ENCODE peak calls at places on chromosomes 16 and 17, in five cellular contexts. One of them, this sample, is unnamed.

GRCh38 chr16:70656065-70656711 is 9.8 kb downstream of the IL34 start:
- DNase-seq in HCT116: no peak
- DNase-seq in breast epithelium: no peak
- DNase-seq in suprapubic skin: no peak
- DNase-seq in sigmoid colon: peak; percentile 57
- DNase-seq in this sample: peak; percentile 27

GRCh38 chr17:58680038-58680369 is 11.8 kb downstream of the TEX14 start:
- DNase-seq in HCT116: no peak
- DNase-seq in breast epithelium: no peak
- DNase-seq in suprapubic skin: no peak
- DNase-seq in sigmoid colon: no peak
- DNase-seq in this sample: no peak

GRCh38 chr16:48101069-48101674 is 54.6 kb downstream of the ABCC12 start:
- DNase-seq in HCT116: no peak
- DNase-seq in breast epithelium: no peak
- DNase-seq in suprapubic skin: no peak
- DNase-seq in sigmoid colon: no peak
- DNase-seq in this sample: no peak

GRCh38 chr16:29988346-29989075 is 6.9 kb downstream of the HIRIP3 start:
- DNase-seq in HCT116: no peak
- DNase-seq in breast epithelium: no peak
- DNase-seq in suprapubic skin: peak; percentile 57
- DNase-seq in sigmoid colon: peak; percentile 52
- DNase-seq in this sample: no peak

GRCh38 chr16:79434771-79435170 is 165.8 kb downstream of the MAF start:
- DNase-seq in HCT116: no peak
- DNase-seq in breast epithelium: no peak
- DNase-seq in suprapubic skin: no peak
- DNase-seq in sigmoid colon: no peak
- DNase-seq in this sample: no peak

GRCh38 chr17:76384222-76384986 is at the start of gene SPHK1:
- DNase-seq in HCT116: peak; percentile 51
- DNase-seq in breast epithelium: no peak
- DNase-seq in suprapubic skin: no peak
- DNase-seq in sigmoid colon: peak; percentile 78
- DNase-seq in this sample: peak; percentile 75

GRCh38 chr17:81712468-81713003 is 452 bp downstream of the SLC25A10 start:
- DNase-seq in HCT116: no peak
- DNase-seq in breast epithelium: no peak
- DNase-seq in suprapubic skin: no peak
- DNase-seq in sigmoid colon: peak; percentile 62
- DNase-seq in this sample: no peak

GRCh38 chr16:10362077-10362863 is 23.6 kb upstream of the ATF7IP2 start:
- DNase-seq in HCT116: no peak
- DNase-seq in breast epithelium: no peak
- DNase-seq in suprapubic skin: no peak
- DNase-seq in sigmoid colon: no peak
- DNase-seq in this sample: no peak

GRCh38 chr17:37849617-37849972 is 74.6 kb upstream of the TBC1D3K start:
- DNase-seq in HCT116: no peak
- DNase-seq in breast epithelium: no peak
- DNase-seq in suprapubic skin: no peak
- DNase-seq in sigmoid colon: no peak
- DNase-seq in this sample: no peak

GRCh38 chr17:2794116-2794803 is 2.0 kb upstream of the RAP1GAP2 start:
- DNase-seq in HCT116: no peak
- DNase-seq in breast epithelium: no peak
- DNase-seq in suprapubic skin: no peak
- DNase-seq in sigmoid colon: no peak
- DNase-seq in this sample: no peak

GRCh38 chr17:59851431-59852375 is 41.0 kb downstream of the TUBD1 start:
- DNase-seq in HCT116: no peak
- DNase-seq in breast epithelium: peak; percentile 75
- DNase-seq in suprapubic skin: peak; percentile 90
- DNase-seq in sigmoid colon: peak; percentile 95
- DNase-seq in this sample: peak; percentile 80

GRCh38 chr17:72253597-72253996 is 132.8 kb downstream of the SOX9 start:
- DNase-seq in HCT116: no peak
- DNase-seq in breast epithelium: no peak
- DNase-seq in suprapubic skin: no peak
- DNase-seq in sigmoid colon: no peak
- DNase-seq in this sample: no peak

GRCh38 chr16:75965504-75966374 is 239.4 kb upstream of the CPHXL start:
- DNase-seq in HCT116: no peak
- DNase-seq in breast epithelium: no peak
- DNase-seq in suprapubic skin: no peak
- DNase-seq in sigmoid colon: no peak
- DNase-seq in this sample: no peak

GRCh38 chr16:17296412-17296811 is 174.3 kb downstream of the XYLT1 start:
- DNase-seq in HCT116: no peak
- DNase-seq in breast epithelium: peak; percentile 42
- DNase-seq in suprapubic skin: no peak
- DNase-seq in sigmoid colon: no peak
- DNase-seq in this sample: no peak

GRCh38 chr16:50712568-50712914 is 19.1 kb downstream of the NOD2 start:
- DNase-seq in HCT116: no peak
- DNase-seq in breast epithelium: no peak
- DNase-seq in suprapubic skin: no peak
- DNase-seq in sigmoid colon: no peak
- DNase-seq in this sample: no peak

GRCh38 chr17:11692688-11693087 is 94.4 kb downstream of the DNAH9 start:
- DNase-seq in HCT116: no peak
- DNase-seq in breast epithelium: no peak
- DNase-seq in suprapubic skin: no peak
- DNase-seq in sigmoid colon: no peak
- DNase-seq in this sample: no peak

GRCh38 chr17:32461853-32462617 is 17.7 kb downstream of the PSMD11 start:
- DNase-seq in HCT116: peak; percentile 51
- DNase-seq in breast epithelium: no peak
- DNase-seq in suprapubic skin: no peak
- DNase-seq in sigmoid colon: no peak
- DNase-seq in this sample: peak; percentile 44
- TF ChIP-seq POLR2A in HCT116: no peak
- TF ChIP-seq POLR2A in breast epithelium: no peak
- TF ChIP-seq POLR2A in suprapubic skin: no peak
- TF ChIP-seq POLR2A in sigmoid colon: no peak
- TF ChIP-seq POLR2A in this sample: no peak

DNA sequence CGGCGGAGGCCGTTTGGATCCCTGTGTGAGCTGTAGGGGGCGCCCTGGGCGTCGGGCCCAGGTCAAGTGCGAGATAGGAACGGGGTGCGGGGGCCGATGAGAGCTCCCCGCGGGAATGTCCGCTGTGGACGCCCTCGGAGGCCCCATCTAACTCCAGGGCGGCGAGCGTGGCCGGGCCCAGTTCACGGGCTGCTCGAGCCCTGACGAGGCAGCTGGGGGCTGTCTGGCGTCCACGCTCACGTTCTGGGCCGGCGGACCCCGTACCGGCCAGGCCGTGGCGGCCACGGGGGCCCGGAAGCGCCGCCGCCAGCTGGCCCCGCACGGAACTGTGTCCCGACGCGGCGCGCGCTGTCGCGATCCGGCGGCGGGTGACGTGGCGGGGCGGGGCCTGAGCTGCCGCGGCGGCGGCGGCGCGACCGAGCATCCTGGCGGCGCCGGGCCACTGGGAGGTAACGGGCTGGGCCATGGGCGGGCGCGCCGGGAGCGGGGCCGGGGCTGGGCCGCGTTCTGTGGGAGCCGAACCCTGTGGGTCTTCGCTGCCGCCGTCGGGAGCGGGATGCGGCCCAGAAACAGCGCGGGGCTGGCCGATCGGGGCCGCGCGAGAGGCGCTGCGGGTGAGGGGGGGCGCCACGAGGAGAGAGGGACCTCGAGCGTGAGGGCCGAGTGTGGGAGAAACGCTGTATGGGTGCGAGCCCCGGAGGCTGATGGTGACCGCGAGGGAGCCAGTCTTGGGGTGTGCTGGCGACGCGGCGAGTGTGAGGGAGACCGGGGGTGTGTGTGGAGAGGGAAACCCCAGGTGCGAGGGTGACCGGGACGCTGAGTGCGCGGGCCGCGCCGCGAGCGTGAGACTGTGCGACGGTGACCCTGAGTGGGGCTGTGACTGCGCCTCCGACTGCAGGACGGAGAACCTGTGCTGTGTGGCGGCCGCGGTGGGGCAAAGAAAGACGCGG is at the start of gene SLC7A6:
- DNase-seq in HCT116: peak; percentile 27
- DNase-seq in breast epithelium: peak; percentile 42
- DNase-seq in suprapubic skin: peak; percentile 88
- DNase-seq in sigmoid colon: peak; percentile 85
- DNase-seq in this sample: peak; percentile 74
- TF ChIP-seq POLR2A in HCT116: peak; percentile 82
- TF ChIP-seq POLR2A in breast epithelium: no peak
- TF ChIP-seq POLR2A in suprapubic skin: no peak
- TF ChIP-seq POLR2A in sigmoid colon: no peak
- TF ChIP-seq POLR2A in this sample: no peak

DNA sequence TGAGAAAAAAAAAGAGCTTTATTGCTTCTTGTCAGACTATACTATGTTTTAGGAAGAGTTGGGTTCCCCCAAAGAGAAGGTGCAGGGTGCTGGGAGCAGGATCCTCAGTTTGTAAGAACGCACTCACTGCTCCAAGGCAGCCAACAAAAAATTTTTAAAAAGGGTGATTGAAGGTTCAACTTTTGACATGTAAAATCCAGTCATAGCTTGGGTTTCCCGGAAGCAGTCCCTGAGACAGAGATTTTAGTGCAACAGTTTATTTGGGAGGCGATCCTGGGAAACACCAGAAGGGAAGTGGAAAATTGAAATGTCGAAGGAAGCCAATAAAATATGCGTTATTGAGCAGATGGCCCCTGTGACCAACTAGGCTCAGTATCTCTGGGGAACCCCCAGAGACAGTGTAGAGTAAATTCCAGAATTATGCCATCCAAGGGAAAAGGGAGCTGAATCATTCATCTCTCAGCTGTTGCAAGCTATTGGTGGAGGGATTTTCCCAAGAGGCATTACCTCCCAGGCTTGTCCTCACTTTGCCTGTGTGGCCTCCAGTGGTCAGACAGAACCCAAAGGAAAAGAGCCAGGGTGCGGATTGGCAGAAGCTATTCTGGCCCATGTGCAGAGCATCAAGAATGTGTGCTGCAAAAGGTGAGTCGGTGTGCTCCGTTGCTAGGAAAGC is 72.8 kb downstream of the HS3ST3B1 start:
- DNase-seq in HCT116: no peak
- DNase-seq in breast epithelium: no peak
- DNase-seq in suprapubic skin: no peak
- DNase-seq in sigmoid colon: no peak
- DNase-seq in this sample: no peak
- TF ChIP-seq POLR2A in HCT116: no peak
- TF ChIP-seq POLR2A in breast epithelium: no peak
- TF ChIP-seq POLR2A in suprapubic skin: no peak
- TF ChIP-seq POLR2A in sigmoid colon: no peak
- TF ChIP-seq POLR2A in this sample: no peak

GRCh38 chr17:67376892-67377726 is at the start of gene PITPNC1:
- DNase-seq in HCT116: peak; percentile 68
- DNase-seq in breast epithelium: peak; percentile 66
- DNase-seq in suprapubic skin: peak; percentile 91
- DNase-seq in sigmoid colon: peak; percentile 91
- DNase-seq in this sample: peak; percentile 86
- TF ChIP-seq POLR2A in HCT116: peak; percentile 55
- TF ChIP-seq POLR2A in breast epithelium: peak; percentile 30
- TF ChIP-seq POLR2A in suprapubic skin: no peak
- TF ChIP-seq POLR2A in sigmoid colon: peak; percentile 44
- TF ChIP-seq POLR2A in this sample: peak; percentile 69

DNA sequence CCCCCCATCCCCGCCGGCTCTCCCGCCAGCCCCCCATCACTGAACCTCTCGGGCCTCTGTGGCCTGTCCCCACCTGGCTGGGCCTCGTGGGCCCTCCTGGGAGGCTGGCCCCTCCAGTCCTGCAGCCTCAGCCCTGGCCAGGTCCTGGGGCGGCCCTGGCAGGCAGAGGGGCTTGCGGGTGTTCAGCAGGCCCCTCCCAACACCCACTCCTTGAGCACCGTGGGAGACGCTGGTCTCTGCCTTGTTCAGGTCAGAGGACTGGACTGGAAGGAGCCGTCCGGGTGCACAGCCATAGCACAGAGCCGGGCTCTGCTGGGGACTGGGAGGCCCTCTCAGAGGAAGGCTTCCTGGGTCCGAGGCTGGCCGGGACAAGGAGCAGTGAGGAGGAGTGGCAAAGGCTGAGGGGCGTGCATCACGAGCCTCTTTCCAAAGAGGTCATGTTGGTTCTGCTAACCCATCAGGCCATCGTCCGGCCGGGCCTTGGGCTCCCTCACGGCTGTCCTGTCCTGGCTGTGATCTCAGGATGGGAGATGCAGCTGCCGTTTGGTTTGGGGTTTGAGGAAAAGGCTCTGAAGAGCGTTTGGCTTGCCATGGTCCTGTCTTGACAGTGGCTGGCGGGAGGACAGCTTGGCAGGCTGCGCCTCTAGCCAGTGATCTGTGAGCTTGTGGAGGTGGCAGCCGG is 6.3 kb upstream of the PABPN1L start:
- DNase-seq in HCT116: no peak
- DNase-seq in breast epithelium: no peak
- DNase-seq in suprapubic skin: no peak
- DNase-seq in sigmoid colon: no peak
- DNase-seq in this sample: no peak
- TF ChIP-seq POLR2A in HCT116: no peak
- TF ChIP-seq POLR2A in breast epithelium: no peak
- TF ChIP-seq POLR2A in suprapubic skin: no peak
- TF ChIP-seq POLR2A in sigmoid colon: no peak
- TF ChIP-seq POLR2A in this sample: no peak

GRCh38 chr16:8847623-8848022 is 21.2 kb downstream of the CARHSP1 start:
- DNase-seq in HCT116: no peak
- DNase-seq in breast epithelium: no peak
- DNase-seq in suprapubic skin: no peak
- DNase-seq in sigmoid colon: no peak
- DNase-seq in this sample: no peak
- TF ChIP-seq POLR2A in HCT116: no peak
- TF ChIP-seq POLR2A in breast epithelium: no peak
- TF ChIP-seq POLR2A in suprapubic skin: no peak
- TF ChIP-seq POLR2A in sigmoid colon: no peak
- TF ChIP-seq POLR2A in this sample: no peak

GRCh38 chr16:19348578-19349315 is 63.2 kb downstream of the CLEC19A start:
- DNase-seq in HCT116: no peak
- DNase-seq in breast epithelium: no peak
- DNase-seq in suprapubic skin: no peak
- DNase-seq in sigmoid colon: no peak
- DNase-seq in this sample: no peak
- TF ChIP-seq POLR2A in HCT116: no peak
- TF ChIP-seq POLR2A in breast epithelium: no peak
- TF ChIP-seq POLR2A in suprapubic skin: no peak
- TF ChIP-seq POLR2A in sigmoid colon: no peak
- TF ChIP-seq POLR2A in this sample: no peak

GRCh38 chr16:47043200-47043599 is 69.7 kb upstream of the DNAJA2 start:
- DNase-seq in HCT116: no peak
- DNase-seq in breast epithelium: no peak
- DNase-seq in suprapubic skin: no peak
- DNase-seq in sigmoid colon: no peak
- DNase-seq in this sample: no peak
- TF ChIP-seq POLR2A in HCT116: no peak
- TF ChIP-seq POLR2A in breast epithelium: no peak
- TF ChIP-seq POLR2A in suprapubic skin: no peak
- TF ChIP-seq POLR2A in sigmoid colon: no peak
- TF ChIP-seq POLR2A in this sample: no peak

GRCh38 chr17:47820023-47820789 is 1.4 kb downstream of the OSBPL7 start:
- DNase-seq in HCT116: no peak
- DNase-seq in breast epithelium: no peak
- DNase-seq in suprapubic skin: no peak
- DNase-seq in sigmoid colon: no peak
- DNase-seq in this sample: no peak
- TF ChIP-seq POLR2A in HCT116: no peak
- TF ChIP-seq POLR2A in breast epithelium: no peak
- TF ChIP-seq POLR2A in suprapubic skin: no peak
- TF ChIP-seq POLR2A in sigmoid colon: no peak
- TF ChIP-seq POLR2A in this sample: no peak

This sample was measured in ovary.